ENCODE peak calls at places on chromosomes 13 and 19, in seven cellular contexts. U is NT2/D1, T is K562, X is H1, O is SK-N-SH, Q is HepG2, C is HCT116. R is an unnamed sample.

GRCh38 chr13:106851251-106851650 is 283.3 kb upstream of the ARGLU1 start:
- DNase-seq in O (no peak), X (no peak), U (no peak), T (peak), Q (no peak), C (no peak), R (no peak)

GRCh38 chr19:41325947-41326706 is 16.2 kb downstream of the CCDC97 start:
- DNase-seq in C (no peak), O (peak), Q (peak), U (no peak), T (peak), X (peak), R (no peak)

GRCh38 chr19:9913237-9914000 is 22.9 kb downstream of the OLFM2 start:
- DNase-seq in T (peak), X (peak), O (peak), U (no peak), C (no peak), Q (no peak), R (no peak)

GRCh38 chr13:23956106-23956505 is 58.8 kb upstream of the C1QTNF9B start:
- DNase-seq in X (no peak), U (no peak), Q (no peak), O (no peak), T (no peak), C (peak), R (no peak)

GRCh38 chr13:106350208-106350607 is 185.3 kb downstream of the EFNB2 start:
- DNase-seq in O (no peak), T (no peak), Q (no peak), C (peak), U (no peak), X (no peak), R (no peak)

GRCh38 chr19:50890422-50891252 is 17.4 kb downstream of the KLK2 start:
- DNase-seq in U (no peak), C (no peak), Q (no peak), X (no peak), T (no peak), O (no peak), R (peak)

GRCh38 chr13:46386996-46387851 is at the start of gene RUBCNL:
- DNase-seq in C (peak), T (no peak), Q (no peak), X (peak), O (peak), U (no peak), R (no peak)

GRCh38 chr19:49120868-49121267 is 1.5 kb downstream of the PPFIA3 start:
- DNase-seq in U (no peak), O (no peak), C (no peak), T (no peak), X (no peak), Q (no peak), R (no peak)

GRCh38 chr19:34962281-34962944 is 1.6 kb downstream of the ZNF792 start:
- DNase-seq in X (no peak), U (no peak), T (peak), O (peak), Q (peak), C (no peak), R (no peak)

GRCh38 chr13:111573362-111573761 is 252.9 kb downstream of the TEX29 start:
- DNase-seq in C (no peak), Q (no peak), O (no peak), X (no peak), U (no peak), T (no peak), R (no peak)

GRCh38 chr19:46124638-46125115 is at the start of gene IGFL3:
- DNase-seq in U (no peak), C (no peak), T (no peak), X (no peak), Q (no peak), O (no peak), R (no peak)

GRCh38 chr19:480016-480855 is 16.1 kb upstream of the MADCAM1 start:
- DNase-seq in T (peak), Q (peak), U (no peak), X (peak), O (peak), C (no peak), R (no peak)

GRCh38 chr19:49056101-49056901 is 1.2 kb downstream of the CGB7 start:
- DNase-seq in T (peak), Q (peak), X (peak), O (peak), U (no peak), C (peak), R (no peak)

GRCh38 chr19:32692727-32693061 is 1.1 kb downstream of the NUDT19 start:
- DNase-seq in T (peak), O (no peak), C (no peak), Q (no peak), U (no peak), X (no peak), R (no peak)

GRCh38 chr13:35475131-35475959 is 1.1 kb downstream of the MAB21L1 start:
- DNase-seq in U (no peak), T (no peak), X (peak), O (peak), C (no peak), Q (no peak), R (no peak)

GRCh38 chr19:3095375-3096191 is 1.4 kb downstream of the GNA11 start:
- DNase-seq in X (peak), C (no peak), O (no peak), T (peak), U (peak), Q (peak), R (no peak)

GRCh38 chr13:31477961-31478360 is 261.4 kb upstream of the RXFP2 start:
- DNase-seq in O (no peak), T (no peak), X (no peak), C (no peak), U (no peak), Q (no peak), R (no peak)

GRCh38 chr13:32905063-32905863 is 111.0 kb upstream of the KL start:
- DNase-seq in U (no peak), X (no peak), T (no peak), Q (no peak), C (no peak), O (no peak), R (peak)

GRCh38 chr19:28876604-28877123 is 336.3 kb downstream of the UQCRFS1 start:
- DNase-seq in O (no peak), Q (no peak), U (no peak), C (no peak), T (no peak), X (no peak), R (no peak)

GRCh38 chr19:7868326-7868670 is 5.9 kb downstream of the PRR36 start:
- DNase-seq in Q (no peak), U (peak), C (no peak), T (no peak), X (no peak), O (no peak), R (no peak)

GRCh38 chr13:106471957-106472543 is 63.4 kb downstream of the EFNB2 start:
- DNase-seq in C (peak), U (peak), O (peak), T (peak), Q (peak), X (peak), R (no peak)

GRCh38 chr19:7808108-7808507 is 21.9 kb upstream of the EVI5L start:
- DNase-seq in U (no peak), T (no peak), X (no peak), Q (no peak), C (no peak), O (no peak), R (no peak)

GRCh38 chr13:61833228-61833627 is 417.6 kb upstream of the PCDH20 start:
- DNase-seq in X (no peak), C (no peak), U (no peak), T (no peak), O (no peak), Q (no peak), R (no peak)

GRCh38 chr19:9839415-9839814 is 4.3 kb downstream of the PIN1 start:
- DNase-seq in Q (no peak), C (no peak), T (no peak), X (no peak), U (no peak), O (no peak), R (no peak)

GRCh38 chr13:34107814-34108213 is 289.9 kb downstream of the RFC3 start:
- DNase-seq in X (no peak), T (no peak), U (no peak), O (no peak), C (no peak), Q (no peak), R (no peak)

GRCh38 chr13:38394777-38395504 is 45.3 kb downstream of the UFM1 start:
- DNase-seq in U (no peak), T (no peak), C (no peak), O (no peak), X (no peak), Q (no peak), R (no peak)

GRCh38 chr13:54433511-54434206 is 1405.0 kb downstream of the OLFM4 start:
- DNase-seq in X (no peak), O (no peak), Q (peak), C (no peak), U (no peak), T (no peak), R (no peak)

GRCh38 chr19:372306-372890 is 27.8 kb upstream of the MIER2 start:
- DNase-seq in O (peak), C (no peak), X (no peak), Q (no peak), U (no peak), T (no peak), R (no peak)

GRCh38 chr13:42355118-42355840 is 83.3 kb downstream of the AKAP11 start:
- DNase-seq in U (no peak), C (no peak), Q (no peak), O (no peak), T (no peak), X (no peak), R (no peak)

GRCh38 chr13:39499580-39499979 is 103.4 kb downstream of the LHFPL6 start:
- DNase-seq in O (no peak), Q (no peak), X (no peak), T (no peak), U (no peak), C (no peak), R (no peak)

GRCh38 chr13:60431108-60431700 is 34.2 kb downstream of the TDRD3 start:
- DNase-seq in T (peak), U (peak), X (no peak), C (peak), Q (peak), O (peak), R (peak)

GRCh38 chr19:44356383-44357111 is at the start of gene ZNF112:
- DNase-seq in Q (peak), U (peak), T (peak), O (peak), X (peak), C (peak), R (peak)

GRCh38 chr19:39563408-39563807 is 23.4 kb upstream of the EID2 start:
- DNase-seq in U (no peak), X (no peak), C (peak), T (no peak), O (no peak), Q (no peak), R (no peak)

GRCh38 chr19:47663435-47663910 is 49.7 kb upstream of the EHD2 start:
- DNase-seq in U (no peak), O (no peak), T (no peak), Q (peak), C (no peak), X (no peak), R (no peak)

GRCh38 chr13:100301418-100301817 is 212.5 kb downstream of the PCCA start:
- DNase-seq in O (peak), X (no peak), T (no peak), C (no peak), U (no peak), Q (no peak), R (no peak)
- TF ChIP-seq YY1 in O (no peak), X (no peak), T (no peak), C (no peak), U (no peak), Q (no peak), R (no peak)

GRCh38 chr19:57887195-57887941 is 1.5 kb downstream of the ZNF814 start:
- DNase-seq in O (no peak), T (no peak), U (peak), C (no peak), Q (no peak), X (no peak), R (no peak)

GRCh38 chr19:57886046-57886445 is 2.8 kb downstream of the ZNF814 start:
- DNase-seq in Q (no peak), O (no peak), X (no peak), U (no peak), T (no peak), C (no peak), R (no peak)

GRCh38 chr19:57888107-57888493 is 737 bp downstream of the ZNF814 start:
- DNase-seq in O (no peak), Q (no peak), T (no peak), U (no peak), X (no peak), C (no peak), R (no peak)

GRCh38 chr19:57888494-57889231 is at the start of gene ZNF814:
- DNase-seq in T (peak), C (no peak), U (peak), O (peak), X (peak), Q (no peak), R (peak)
- TF ChIP-seq YY1 in T (no peak), C (no peak), U (peak), O (peak), X (peak), Q (no peak), R (peak)

DNA sequence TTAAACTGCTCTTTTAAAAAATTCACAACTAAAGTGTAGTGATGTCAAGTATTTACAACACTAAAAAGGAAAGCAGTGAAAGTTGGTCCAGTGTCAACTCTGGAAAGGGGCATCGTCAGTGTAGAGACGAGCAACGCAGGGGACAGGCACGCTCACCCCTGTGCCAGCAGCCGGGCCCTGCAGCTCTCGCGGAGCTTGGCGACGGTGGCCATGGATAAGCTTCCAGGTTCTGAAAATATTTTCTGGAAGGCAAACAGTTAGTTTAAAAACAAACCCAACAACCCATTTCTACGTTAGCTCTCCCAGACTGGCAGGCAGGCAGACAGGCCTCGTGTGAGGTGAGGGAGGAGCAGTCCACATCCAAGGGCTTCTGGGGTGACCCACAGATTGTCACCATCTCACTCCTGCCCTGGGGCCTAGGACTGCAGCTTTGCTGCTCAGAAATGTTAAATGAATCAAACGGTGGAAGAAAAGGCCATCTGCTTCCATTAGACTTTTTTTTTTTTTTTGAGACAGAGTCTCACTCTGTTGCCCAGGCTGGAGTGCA is 27.4 kb downstream of the LAMP1 start:
- DNase-seq in X (no peak), C (no peak), U (no peak), T (no peak), O (no peak), Q (no peak), R (no peak)
- TF ChIP-seq YY1 in X (no peak), C (no peak), U (no peak), T (no peak), O (no peak), Q (no peak), R (no peak)

DNA sequence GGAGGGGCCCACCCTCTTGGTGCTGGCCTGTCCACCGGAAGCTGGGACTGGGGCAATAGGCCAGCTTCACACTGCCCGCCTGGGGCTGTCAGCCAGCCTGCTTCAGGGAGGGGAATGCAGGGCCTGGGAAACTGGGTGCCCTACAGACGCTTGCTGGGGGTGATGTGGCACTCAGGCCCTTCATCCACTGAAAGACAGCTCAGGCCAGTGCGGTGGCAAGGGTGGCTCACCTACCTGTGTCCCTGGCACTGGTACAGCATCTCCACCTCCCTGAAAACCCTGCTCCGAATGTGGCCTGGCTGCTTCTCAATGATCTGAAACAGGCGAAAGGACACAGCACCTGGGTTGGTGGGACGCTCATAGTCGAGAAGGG is 7.8 kb downstream of the MKNK2 start:
- DNase-seq in C (no peak), Q (no peak), X (peak), T (no peak), O (no peak), U (no peak), R (no peak)
- TF ChIP-seq YY1 in C (no peak), Q (no peak), X (no peak), T (no peak), O (no peak), U (no peak), R (no peak)

DNA sequence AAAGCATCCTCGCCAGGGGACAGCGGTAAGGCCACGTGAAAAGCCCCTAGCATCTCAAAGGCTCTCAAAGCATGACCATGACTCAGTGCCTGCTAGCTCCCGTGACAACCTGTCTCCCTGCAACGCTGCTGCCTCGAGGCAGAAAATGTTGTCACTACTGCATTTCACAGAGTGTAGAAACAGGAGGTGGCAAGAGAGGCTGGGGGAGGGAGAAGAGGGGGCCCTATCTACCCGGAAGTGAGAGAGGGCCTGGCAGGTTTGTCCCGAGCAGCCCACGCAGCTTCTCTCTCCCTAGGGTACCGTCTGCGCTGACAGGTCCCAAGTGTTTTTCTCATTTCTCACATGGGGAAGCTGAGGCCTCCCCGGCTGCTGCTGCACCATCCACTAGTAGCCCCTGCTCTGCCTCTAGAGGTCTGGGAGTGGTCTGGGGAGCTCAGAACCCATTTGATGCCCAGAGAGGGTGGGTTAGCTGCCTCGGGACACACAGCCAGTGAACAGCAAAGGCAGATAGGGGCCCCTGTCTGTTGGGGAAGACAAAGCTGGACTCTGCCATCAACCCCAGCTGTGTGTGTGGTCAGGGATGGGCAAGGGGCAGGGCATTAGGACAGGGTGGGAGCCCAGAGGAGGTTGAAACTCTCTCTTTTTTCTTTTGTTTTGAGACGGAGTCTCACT is 3.7 kb downstream of the TINCR start:
- DNase-seq in T (peak), U (no peak), C (no peak), O (peak), Q (no peak), X (no peak), R (no peak)
- TF ChIP-seq YY1 in T (no peak), U (no peak), C (no peak), O (no peak), Q (no peak), X (no peak), R (no peak)

GRCh38 chr13:19589312-19589711 is 28.0 kb upstream of the TPTE2 start:
- DNase-seq in X (no peak), C (no peak), U (no peak), Q (no peak), O (no peak), T (no peak), R (no peak)
- TF ChIP-seq YY1 in X (no peak), C (no peak), U (no peak), Q (no peak), O (no peak), T (no peak), R (no peak)

DNA sequence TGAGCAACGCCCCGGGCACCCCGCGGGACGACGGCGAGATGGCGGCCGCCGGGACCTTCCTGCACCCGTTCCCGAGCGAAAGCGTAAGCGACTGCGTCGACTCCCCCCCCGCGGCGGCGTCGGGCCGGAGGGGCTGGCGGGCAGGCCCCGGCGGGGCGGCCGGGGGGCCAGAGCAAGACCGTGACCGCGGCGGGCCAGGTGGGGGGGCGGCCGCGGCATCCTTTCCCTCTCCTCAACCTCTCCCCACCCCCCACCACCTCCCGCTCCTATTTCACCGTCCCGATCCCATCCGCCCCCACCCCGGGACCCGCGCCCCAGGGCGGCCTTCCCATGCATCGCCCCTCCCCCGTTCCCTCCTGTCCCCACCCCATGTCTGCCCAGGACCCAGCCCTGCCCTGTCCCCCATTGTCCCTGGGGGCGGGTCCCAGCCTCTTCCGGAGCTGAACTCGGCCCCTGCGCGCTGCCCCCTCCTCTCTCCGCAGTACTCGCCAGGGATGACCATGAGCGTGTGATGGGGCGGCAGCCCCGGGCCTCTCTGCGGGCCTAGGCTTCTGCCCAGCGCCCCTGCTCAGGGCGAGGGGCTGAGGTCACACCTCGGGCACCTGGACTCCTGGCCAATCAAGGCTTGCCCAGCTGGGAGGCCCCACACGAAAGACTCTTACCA is 4.1 kb downstream of the ISYNA1 start:
- DNase-seq in X (peak), C (no peak), T (peak), U (no peak), Q (no peak), O (peak), R (no peak)
- TF ChIP-seq YY1 in X (no peak), C (no peak), T (no peak), U (no peak), Q (no peak), O (no peak), R (peak)